ENCODE peak calls at places on chromosomes 12 and 14, in four cellular contexts. One of them, this sample, is unnamed.
A peak's percentile ranks its signal among the peaks of the same experiment; 100 is the strongest.

GRCh38 chr12:107845226-107845979 is 70.9 kb downstream of the ASCL4 start:
- DNase-seq in activated CD4-positive, alpha-beta T cell treated with anti-CD3 and anti-CD28 coated beads, Interleukin-2, amount 50 U/mL, for 1 hour: no peak
- DNase-seq in DMS153: no peak
- DNase-seq in M059J: no peak
- DNase-seq in this sample: no peak

GRCh38 chr12:25194211-25194610 is 749 bp downstream of the DNAI7 start:
- DNase-seq in activated CD4-positive, alpha-beta T cell treated with anti-CD3 and anti-CD28 coated beads, Interleukin-2, amount 50 U/mL, for 1 hour: no peak
- DNase-seq in DMS153: no peak
- DNase-seq in M059J: no peak
- DNase-seq in this sample: no peak

GRCh38 chr14:54818201-54819133 is 84.2 kb downstream of the GCH1 start:
- DNase-seq in activated CD4-positive, alpha-beta T cell treated with anti-CD3 and anti-CD28 coated beads, Interleukin-2, amount 50 U/mL, for 1 hour: no peak
- DNase-seq in DMS153: peak; percentile 37
- DNase-seq in M059J: peak; percentile 94
- DNase-seq in this sample: peak; percentile 78

GRCh38 chr14:38583471-38583870 is 327.6 kb upstream of the CLEC14A start:
- DNase-seq in activated CD4-positive, alpha-beta T cell treated with anti-CD3 and anti-CD28 coated beads, Interleukin-2, amount 50 U/mL, for 1 hour: no peak
- DNase-seq in DMS153: no peak
- DNase-seq in M059J: peak; percentile 7
- DNase-seq in this sample: no peak

GRCh38 chr12:851913-852312 is 97.6 kb downstream of the RAD52 start:
- DNase-seq in activated CD4-positive, alpha-beta T cell treated with anti-CD3 and anti-CD28 coated beads, Interleukin-2, amount 50 U/mL, for 1 hour: no peak
- DNase-seq in DMS153: no peak
- DNase-seq in M059J: peak; percentile 42
- DNase-seq in this sample: no peak

GRCh38 chr12:20314325-20314724 is 54.0 kb upstream of the PDE3A start:
- DNase-seq in activated CD4-positive, alpha-beta T cell treated with anti-CD3 and anti-CD28 coated beads, Interleukin-2, amount 50 U/mL, for 1 hour: no peak
- DNase-seq in DMS153: no peak
- DNase-seq in M059J: peak; percentile 66
- DNase-seq in this sample: no peak

GRCh38 chr14:89828473-89829200 is 125.9 kb downstream of the EFCAB11 start:
- DNase-seq in activated CD4-positive, alpha-beta T cell treated with anti-CD3 and anti-CD28 coated beads, Interleukin-2, amount 50 U/mL, for 1 hour: no peak
- DNase-seq in DMS153: no peak
- DNase-seq in M059J: no peak
- DNase-seq in this sample: no peak

GRCh38 chr12:85698937-85699336 is 137.3 kb downstream of the RASSF9 start:
- DNase-seq in activated CD4-positive, alpha-beta T cell treated with anti-CD3 and anti-CD28 coated beads, Interleukin-2, amount 50 U/mL, for 1 hour: no peak
- DNase-seq in DMS153: no peak
- DNase-seq in M059J: no peak
- DNase-seq in this sample: no peak

GRCh38 chr14:51020024-51020710 is 74.7 kb downstream of the TRIM9 start:
- DNase-seq in activated CD4-positive, alpha-beta T cell treated with anti-CD3 and anti-CD28 coated beads, Interleukin-2, amount 50 U/mL, for 1 hour: no peak
- DNase-seq in DMS153: no peak
- DNase-seq in M059J: peak; percentile 72
- DNase-seq in this sample: peak; percentile 14

GRCh38 chr12:18101043-18101442 is 11.1 kb upstream of the RERGL start:
- DNase-seq in activated CD4-positive, alpha-beta T cell treated with anti-CD3 and anti-CD28 coated beads, Interleukin-2, amount 50 U/mL, for 1 hour: no peak
- DNase-seq in DMS153: no peak
- DNase-seq in M059J: no peak
- DNase-seq in this sample: no peak

GRCh38 chr12:26028953-26029740 is 70.7 kb downstream of the RASSF8 start:
- DNase-seq in activated CD4-positive, alpha-beta T cell treated with anti-CD3 and anti-CD28 coated beads, Interleukin-2, amount 50 U/mL, for 1 hour: no peak
- DNase-seq in DMS153: no peak
- DNase-seq in M059J: peak; percentile 54
- DNase-seq in this sample: no peak

GRCh38 chr14:99590746-99591555 is 13.1 kb downstream of the CCDC85C start:
- DNase-seq in activated CD4-positive, alpha-beta T cell treated with anti-CD3 and anti-CD28 coated beads, Interleukin-2, amount 50 U/mL, for 1 hour: no peak
- DNase-seq in DMS153: no peak
- DNase-seq in M059J: peak; percentile 84
- DNase-seq in this sample: no peak

GRCh38 chr12:27517961-27518668 is 5.9 kb upstream of the PPFIBP1 start:
- DNase-seq in activated CD4-positive, alpha-beta T cell treated with anti-CD3 and anti-CD28 coated beads, Interleukin-2, amount 50 U/mL, for 1 hour: no peak
- DNase-seq in DMS153: no peak
- DNase-seq in M059J: no peak
- DNase-seq in this sample: no peak

GRCh38 chr12:132611620-132612019 is 1.2 kb upstream of the LRCOL1 start:
- DNase-seq in activated CD4-positive, alpha-beta T cell treated with anti-CD3 and anti-CD28 coated beads, Interleukin-2, amount 50 U/mL, for 1 hour: no peak
- DNase-seq in DMS153: no peak
- DNase-seq in M059J: no peak
- DNase-seq in this sample: no peak

GRCh38 chr12:53255993-53256392 is 12.1 kb upstream of the ESPL1 start:
- DNase-seq in activated CD4-positive, alpha-beta T cell treated with anti-CD3 and anti-CD28 coated beads, Interleukin-2, amount 50 U/mL, for 1 hour: no peak
- DNase-seq in DMS153: no peak
- DNase-seq in M059J: no peak
- DNase-seq in this sample: no peak

GRCh38 chr12:82955020-82955419 is 268.3 kb downstream of the TMTC2 start:
- DNase-seq in activated CD4-positive, alpha-beta T cell treated with anti-CD3 and anti-CD28 coated beads, Interleukin-2, amount 50 U/mL, for 1 hour: no peak
- DNase-seq in DMS153: no peak
- DNase-seq in M059J: no peak
- DNase-seq in this sample: no peak

GRCh38 chr12:67701121-67701520 is 52.6 kb downstream of the DYRK2 start:
- DNase-seq in activated CD4-positive, alpha-beta T cell treated with anti-CD3 and anti-CD28 coated beads, Interleukin-2, amount 50 U/mL, for 1 hour: no peak
- DNase-seq in DMS153: no peak
- DNase-seq in M059J: peak; percentile 72
- DNase-seq in this sample: no peak

GRCh38 chr12:123132951-123133619 is 17.8 kb downstream of the PITPNM2 start:
- DNase-seq in activated CD4-positive, alpha-beta T cell treated with anti-CD3 and anti-CD28 coated beads, Interleukin-2, amount 50 U/mL, for 1 hour: no peak
- DNase-seq in DMS153: peak; percentile 77
- DNase-seq in M059J: no peak
- DNase-seq in this sample: peak; percentile 46

GRCh38 chr14:103071544-103072251 is 12.3 kb upstream of the LBHD2 start:
- DNase-seq in activated CD4-positive, alpha-beta T cell treated with anti-CD3 and anti-CD28 coated beads, Interleukin-2, amount 50 U/mL, for 1 hour: no peak
- DNase-seq in DMS153: no peak
- DNase-seq in M059J: no peak
- DNase-seq in this sample: no peak